ENCODE peak calls at places on chromosomes 13 and 19, in ten cellular contexts. E, C, I, A, M, F, P, U, N and V are unnamed samples.

GRCh38 chr13:101018720-101019119 is 344.1 kb upstream of the TMTC4 start:
- DNase-seq in U (no peak), A (no peak), F (no peak), M (peak), N (no peak), C (peak), P (no peak), E (no peak), I (no peak), V (no peak)

GRCh38 chr13:41562541-41563178 is 105.3 kb downstream of the RGCC start:
- DNase-seq in U (no peak), P (no peak), C (no peak), A (no peak), M (no peak), I (no peak), E (no peak), F (no peak), N (no peak), V (no peak)

GRCh38 chr19:42596391-42597071 is 1.8 kb upstream of the CEACAM8 start:
- DNase-seq in N (peak), F (peak), M (no peak), E (peak), U (no peak), P (peak), A (no peak), I (no peak), C (no peak), V (no peak)

GRCh38 chr13:98994080-98994479 is 16.2 kb upstream of the DOCK9 start:
- DNase-seq in C (no peak), A (no peak), E (no peak), I (no peak), P (no peak), M (no peak), F (no peak), U (no peak), N (no peak), V (no peak)

GRCh38 chr19:35521124-35521743 is 6.9 kb downstream of the SBSN start:
- DNase-seq in I (no peak), N (no peak), M (no peak), E (no peak), A (no peak), P (no peak), U (no peak), C (no peak), F (no peak), V (no peak)

GRCh38 chr13:113129480-113129879 is 6.9 kb downstream of the F10 start:
- DNase-seq in M (no peak), U (no peak), I (no peak), E (no peak), A (no peak), P (no peak), C (no peak), N (no peak), F (no peak), V (peak)

GRCh38 chr19:11169896-11170678 is 14.5 kb upstream of the SPC24 start:
- DNase-seq in P (no peak), M (peak), U (peak), F (no peak), A (no peak), C (no peak), N (no peak), E (no peak), I (no peak), V (no peak)

GRCh38 chr13:98632971-98633370 is 56.1 kb upstream of the STK24 start:
- DNase-seq in E (no peak), A (no peak), N (no peak), F (no peak), M (peak), I (no peak), U (no peak), P (no peak), C (no peak), V (no peak)

GRCh38 chr13:103187621-103188020 is 121.4 kb upstream of the SLC10A2 start:
- DNase-seq in N (no peak), A (no peak), I (no peak), F (no peak), U (no peak), P (no peak), C (no peak), E (no peak), M (no peak), V (no peak)

GRCh38 chr19:39342647-39343305 is 555 bp downstream of the SAMD4B start:
- DNase-seq in U (peak), A (peak), C (no peak), F (peak), M (no peak), N (no peak), P (no peak), E (no peak), I (no peak), V (no peak)

GRCh38 chr13:114185182-114185971 is 6.3 kb downstream of the CFAP97D2 start:
- DNase-seq in N (no peak), I (no peak), F (peak), P (no peak), E (no peak), A (no peak), C (no peak), U (no peak), M (no peak), V (no peak)

GRCh38 chr19:45405435-45406164 is 731 bp upstream of the PPP1R13L start:
- DNase-seq in N (peak), A (peak), M (peak), C (peak), F (peak), P (peak), U (peak), I (peak), E (peak), V (peak)

GRCh38 chr19:45403272-45403671 is 1.6 kb downstream of the PPP1R13L start:
- DNase-seq in U (no peak), I (no peak), M (no peak), P (no peak), E (no peak), C (no peak), A (no peak), F (no peak), N (no peak), V (no peak)

GRCh38 chr19:45402469-45403070 is 2.3 kb downstream of the PPP1R13L start:
- DNase-seq in U (no peak), C (peak), E (no peak), F (peak), N (no peak), M (no peak), I (no peak), A (peak), P (no peak), V (no peak)

GRCh38 chr19:45404557-45405434 is at the start of gene PPP1R13L:
- DNase-seq in C (peak), E (no peak), F (peak), N (no peak), A (peak), P (peak), U (peak), M (peak), I (peak), V (peak)

DNA sequence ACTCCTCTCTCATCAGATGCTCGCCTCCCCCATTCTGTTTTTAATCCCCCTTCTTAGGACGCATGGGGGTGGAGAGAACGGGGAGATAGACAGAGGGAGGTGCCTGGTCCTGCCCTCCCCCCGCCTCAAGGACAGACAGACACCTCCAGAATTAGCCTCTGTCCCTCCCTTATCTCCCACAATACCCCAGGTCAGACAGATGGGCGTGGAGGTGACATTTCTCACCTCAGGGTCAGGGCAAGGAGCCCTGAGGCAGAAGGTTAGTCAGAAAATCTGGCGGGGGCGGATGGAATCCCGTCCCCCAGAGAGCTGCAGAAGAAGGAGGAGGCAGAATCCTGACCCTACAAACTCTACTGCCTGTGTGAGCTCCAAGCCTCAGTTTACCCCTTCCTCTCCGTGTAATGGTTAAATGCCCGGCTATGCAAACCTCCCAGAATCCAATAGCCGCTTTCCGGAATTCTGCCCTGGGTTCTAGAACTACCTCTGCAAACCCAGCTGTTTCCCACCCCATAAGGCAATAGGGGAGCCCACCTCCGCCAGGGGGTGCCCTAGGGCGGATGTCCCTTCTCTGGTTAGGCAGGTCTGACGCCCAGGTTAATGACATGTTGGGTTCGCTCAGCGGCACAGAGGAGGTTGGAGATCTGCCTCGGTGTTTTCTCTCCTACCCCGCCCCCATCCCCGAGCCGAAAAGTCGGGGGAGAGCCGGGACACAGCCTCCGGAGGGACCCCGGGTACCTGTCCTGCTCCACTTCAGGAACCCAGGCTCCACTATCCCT is 900 bp downstream of the PPP1R13L start:
- DNase-seq in N (peak), F (peak), C (peak), E (no peak), A (peak), U (peak), M (no peak), I (no peak), P (no peak), V (no peak)
- H3K27ac ChIP-seq in N (no peak), F (peak), C (peak), E (no peak), A (peak), U (no peak), M (no peak), I (peak), P (no peak), V (peak)

GRCh38 chr19:1105873-1106840 is 2.4 kb downstream of the GPX4 start:
- DNase-seq in E (no peak), M (no peak), N (no peak), C (no peak), U (no peak), I (no peak), F (no peak), A (no peak), P (no peak), V (no peak)

GRCh38 chr19:1107655-1108261 is 4.0 kb downstream of the GPX4 start:
- DNase-seq in E (no peak), F (no peak), C (no peak), A (no peak), I (no peak), M (no peak), N (no peak), U (no peak), P (no peak), V (no peak)

GRCh38 chr19:1105217-1105872 is 1.6 kb downstream of the GPX4 start:
- DNase-seq in A (no peak), F (no peak), M (peak), C (peak), E (no peak), I (no peak), U (no peak), N (no peak), P (no peak), V (no peak)

GRCh38 chr19:1108291-1109031 is 4.7 kb downstream of the GPX4 start:
- DNase-seq in M (no peak), C (no peak), E (no peak), I (no peak), A (no peak), N (no peak), U (no peak), F (no peak), P (no peak), V (no peak)

DNA sequence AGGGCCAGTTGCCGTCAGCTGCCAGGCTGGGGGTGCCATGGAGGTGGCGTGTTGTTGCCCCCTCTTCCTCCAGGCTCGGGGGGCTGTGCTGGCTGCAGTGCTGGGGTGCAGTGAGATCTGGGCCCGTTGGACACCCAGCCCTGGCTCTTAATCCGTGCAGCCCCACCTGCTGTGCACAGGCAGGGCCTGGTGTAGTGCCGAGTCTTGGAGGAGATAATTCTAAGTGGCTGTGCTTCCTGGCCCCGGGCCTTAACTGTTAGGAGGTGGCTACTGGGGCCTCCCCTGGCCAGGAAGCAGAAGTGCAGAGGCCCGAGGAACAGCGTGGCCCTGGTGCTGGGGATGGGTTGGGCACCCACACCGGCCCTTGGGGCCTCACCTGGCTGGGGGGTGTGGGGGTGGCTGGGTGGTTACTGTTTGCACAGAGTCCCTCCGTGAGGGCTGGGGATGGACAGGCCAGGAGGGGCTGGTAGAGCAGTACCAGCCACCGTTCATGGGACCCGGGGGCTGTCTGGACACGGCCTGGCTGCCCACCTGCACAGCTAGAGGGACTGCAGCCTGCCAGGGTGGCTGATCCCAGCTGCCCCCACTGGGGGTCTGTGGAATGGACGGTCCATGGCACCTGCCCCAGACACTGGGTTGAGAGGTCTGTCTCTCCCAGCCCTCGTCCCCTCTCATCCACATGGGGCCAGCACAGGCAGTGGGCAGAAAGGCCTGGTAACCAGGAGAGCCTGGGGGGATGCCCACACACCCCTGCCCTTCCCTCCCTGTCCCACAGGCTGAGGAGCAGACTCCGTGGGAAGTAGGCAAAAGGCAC is 3.3 kb downstream of the GPX4 start:
- DNase-seq in F (no peak), N (no peak), U (no peak), A (no peak), P (no peak), E (no peak), M (peak), I (no peak), C (peak), V (no peak)
- H3K27ac ChIP-seq in F (no peak), N (no peak), U (no peak), A (no peak), P (no peak), E (peak), M (no peak), I (peak), C (peak), V (peak)

GRCh38 chr19:55553217-55554182 is 8.2 kb upstream of the SBK3 start:
- DNase-seq in I (no peak), N (no peak), F (no peak), C (no peak), A (no peak), P (no peak), U (no peak), E (no peak), M (no peak), V (no peak)
- H3K27ac ChIP-seq in I (no peak), N (no peak), F (no peak), C (no peak), A (no peak), P (no peak), U (no peak), E (no peak), M (peak), V (no peak)

GRCh38 chr13:49615844-49616687 is 12.2 kb upstream of the ARL11 start:
- DNase-seq in A (no peak), E (no peak), C (no peak), U (no peak), M (no peak), N (no peak), P (no peak), F (no peak), I (no peak), V (no peak)

GRCh38 chr13:49622174-49622946 is 5.9 kb upstream of the ARL11 start:
- DNase-seq in N (no peak), I (no peak), A (peak), E (no peak), F (no peak), M (no peak), U (no peak), C (no peak), P (no peak), V (no peak)

GRCh38 chr13:49620170-49620621 is 8.1 kb upstream of the ARL11 start:
- DNase-seq in U (no peak), N (no peak), F (peak), E (peak), I (no peak), P (no peak), C (no peak), A (no peak), M (no peak), V (no peak)

GRCh38 chr13:49616688-49617065 is 11.6 kb upstream of the ARL11 start:
- DNase-seq in P (no peak), N (no peak), I (no peak), C (no peak), A (no peak), U (no peak), E (no peak), M (no peak), F (no peak), V (no peak)
- H3K27ac ChIP-seq in P (no peak), N (no peak), I (no peak), C (no peak), A (peak), U (no peak), E (peak), M (peak), F (peak), V (no peak)

DNA sequence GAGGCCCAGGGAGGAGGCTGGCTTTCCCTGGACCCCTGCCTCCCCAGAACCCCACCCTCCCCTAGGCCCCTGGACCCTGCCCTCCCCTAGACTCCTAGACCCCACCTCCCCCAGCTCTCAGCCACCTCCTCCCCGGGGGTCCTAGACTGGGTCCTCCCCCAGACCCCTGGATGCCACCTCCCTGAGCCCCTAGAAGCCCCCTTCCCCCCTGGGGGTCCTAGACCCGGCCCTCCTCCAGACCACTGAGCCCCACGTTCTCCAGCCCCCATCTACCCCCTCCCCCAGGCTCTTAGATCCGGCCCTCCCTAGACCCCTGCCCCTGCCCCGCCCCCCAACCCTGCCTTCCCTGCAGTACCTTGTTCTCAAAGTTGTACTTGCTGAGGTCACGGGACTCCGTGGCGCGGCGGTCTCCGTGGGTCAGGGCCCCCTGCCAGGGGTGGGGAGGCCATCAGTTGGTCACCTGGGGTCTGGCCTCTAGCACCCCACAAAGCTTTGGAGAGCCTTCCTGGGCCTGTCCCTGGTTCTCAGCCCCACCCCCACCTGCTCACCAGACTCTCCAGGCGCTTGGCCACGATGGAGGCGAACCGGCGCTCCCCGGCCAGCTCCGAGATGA is 8.0 kb downstream of the GPX4 start:
- DNase-seq in N (no peak), M (no peak), P (no peak), C (no peak), I (no peak), F (no peak), U (no peak), E (no peak), A (no peak), V (no peak)
- H3K27ac ChIP-seq in N (peak), M (no peak), P (no peak), C (peak), I (peak), F (peak), U (peak), E (no peak), A (peak), V (peak)